ENCODE peak calls at places on chromosomes 1 and 21, in seven cellular contexts. J is cardiac muscle cell, I is A549, D is neural progenitor cell, P is thoracic aorta, K is left lung, M is psoas muscle. V is an unnamed sample. For H3K4me1, the result is how much of the 10 kb centered on the place peaks cover.

GRCh38 chr1:212749924-212750535 is 41.5 kb downstream of the NSL1 start:
- DNase-seq in J (peak), I (peak), D (peak), P (no peak), K (no peak), M (no peak), V (peak)

GRCh38 chr1:173554089-173554488 is 48.8 kb downstream of the SLC9C2 start:
- DNase-seq in J (no peak), I (no peak), D (no peak), P (no peak), K (no peak), M (no peak), V (no peak)

GRCh38 chr1:155121249-155121648 is 6.4 kb upstream of the EFNA1 start:
- DNase-seq in J (no peak), I (no peak), D (no peak), P (no peak), K (no peak), M (no peak), V (no peak)

GRCh38 chr1:23865543-23865930 is 2.6 kb downstream of the FUCA1 start:
- DNase-seq in J (peak), I (no peak), D (no peak), P (no peak), K (no peak), M (no peak), V (peak)

GRCh38 chr1:17935230-17935629 is 172.4 kb upstream of the IGSF21 start:
- DNase-seq in J (no peak), I (no peak), D (no peak), P (no peak), K (no peak), M (no peak), V (no peak)

GRCh38 chr1:35506960-35507901 is 50.0 kb downstream of the KIAA0319L start:
- DNase-seq in J (no peak), I (no peak), D (no peak), P (no peak), K (no peak), M (no peak), V (peak)

GRCh38 chr1:174159253-174160108 is at the start of gene RABGAP1L:
- DNase-seq in J (peak), I (peak), D (peak), P (peak), K (peak), M (peak), V (peak)

GRCh38 chr1:228365321-228366061 is 41.1 kb downstream of the TRIM11 start:
- DNase-seq in J (no peak), I (no peak), D (no peak), P (no peak), K (peak), M (peak), V (no peak)

GRCh38 chr1:155893389-155894142 is 17.6 kb downstream of the RIT1 start:
- DNase-seq in J (peak), I (peak), D (no peak), P (peak), K (no peak), M (no peak), V (peak)

GRCh38 chr1:117308406-117308916 is 58.8 kb upstream of the MAN1A2 start:
- DNase-seq in J (no peak), I (no peak), D (no peak), P (no peak), K (no peak), M (no peak), V (no peak)

GRCh38 chr1:178172939-178173338 is 79.0 kb downstream of the RASAL2 start:
- DNase-seq in J (peak), I (no peak), D (no peak), P (no peak), K (no peak), M (no peak), V (no peak)

GRCh38 chr1:236167154-236167553 is 24.8 kb downstream of the GPR137B start:
- DNase-seq in J (no peak), I (no peak), D (no peak), P (no peak), K (no peak), M (no peak), V (no peak)

GRCh38 chr1:8182034-8182761 is 135.7 kb upstream of the SLC45A1 start:
- DNase-seq in J (peak), I (peak), D (no peak), P (no peak), K (peak), M (no peak), V (peak)

GRCh38 chr1:31595836-31596736 is 19.8 kb downstream of the TINAGL1 start:
- DNase-seq in J (no peak), I (no peak), D (no peak), P (no peak), K (no peak), M (no peak), V (no peak)

GRCh38 chr1:25831569-25832196 is 11.9 kb downstream of the MTFR1L start:
- DNase-seq in J (no peak), I (no peak), D (no peak), P (no peak), K (no peak), M (no peak), V (no peak)

GRCh38 chr1:12445257-12445656 is 172.8 kb downstream of the DHRS3 start:
- DNase-seq in J (no peak), I (no peak), D (no peak), P (no peak), K (no peak), M (no peak), V (no peak)

GRCh38 chr1:25738507-25738906 is 61.5 kb upstream of the SELENON start:
- DNase-seq in J (no peak), I (no peak), D (no peak), P (no peak), K (no peak), M (no peak), V (no peak)

GRCh38 chr1:59367269-59368006 is 70.5 kb downstream of the FGGY start:
- DNase-seq in J (peak), I (no peak), D (peak), P (peak), K (no peak), M (peak), V (peak)

GRCh38 chr1:182615468-182616129 is 11.4 kb upstream of the RGS16 start:
- DNase-seq in J (peak), I (no peak), D (peak), P (peak), K (no peak), M (peak), V (no peak)

GRCh38 chr1:64072089-64072835 is 131.2 kb upstream of the UBE2U start:
- DNase-seq in J (peak), I (no peak), D (no peak), P (no peak), K (no peak), M (no peak), V (no peak)

GRCh38 chr1:245874942-245875580 is 632.0 kb downstream of the SMYD3 start:
- DNase-seq in J (peak), I (no peak), D (no peak), P (peak), K (no peak), M (peak), V (no peak)

GRCh38 chr1:9294910-9295636 is 2.4 kb downstream of the SPSB1 start:
- DNase-seq in J (peak), I (no peak), D (no peak), P (no peak), K (no peak), M (peak), V (no peak)

GRCh38 chr21:40425981-40426380 is 421.0 kb downstream of the DSCAM start:
- DNase-seq in J (no peak), I (no peak), D (no peak), P (no peak), K (no peak), M (no peak), V (no peak)

GRCh38 chr1:61641578-61642336 is 83.2 kb downstream of the TM2D1 start:
- DNase-seq in J (peak), I (peak), D (peak), P (peak), K (peak), M (peak), V (peak)

GRCh38 chr1:245843101-245843500 is 664.0 kb downstream of the SMYD3 start:
- DNase-seq in J (no peak), I (no peak), D (no peak), P (no peak), K (no peak), M (no peak), V (no peak)

GRCh38 chr1:18703041-18703621 is 72.5 kb downstream of the PAX7 start:
- DNase-seq in J (peak), I (peak), D (peak), P (no peak), K (no peak), M (no peak), V (no peak)

GRCh38 chr1:198763298-198763714 is 124.5 kb downstream of the PTPRC start:
- DNase-seq in J (no peak), I (no peak), D (no peak), P (no peak), K (no peak), M (no peak), V (no peak)

GRCh38 chr1:3651011-3651938 is 1.0 kb upstream of the TP73 start:
- DNase-seq in J (peak), I (no peak), D (peak), P (no peak), K (peak), M (no peak), V (no peak)

GRCh38 chr1:32539584-32540571 is 651 bp downstream of the ZBTB8A start:
- DNase-seq in J (peak), I (peak), D (peak), P (no peak), K (peak), M (peak), V (no peak)

GRCh38 chr1:159780583-159781582 is at the start of gene DUSP23:
- DNase-seq in J (peak), I (peak), D (peak), P (peak), K (peak), M (peak), V (peak)
- TF ChIP-seq CTCF in J (peak), I (peak), D (peak), P (peak), K (peak), M (peak), V (peak)

GRCh38 chr1:6776389-6776788 is 8.9 kb upstream of the CAMTA1 start:
- DNase-seq in J (no peak), I (no peak), D (no peak), P (no peak), K (no peak), M (no peak), V (no peak)

GRCh38 chr1:6774381-6774780 is 10.9 kb upstream of the CAMTA1 start:
- DNase-seq in J (no peak), I (no peak), D (no peak), P (no peak), K (no peak), M (no peak), V (no peak)

GRCh38 chr1:6775644-6776043 is 9.6 kb upstream of the CAMTA1 start:
- DNase-seq in J (no peak), I (no peak), D (no peak), P (no peak), K (no peak), M (no peak), V (no peak)

GRCh38 chr1:6771568-6771825 is 13.8 kb upstream of the CAMTA1 start:
- DNase-seq in J (no peak), I (no peak), D (no peak), P (no peak), K (no peak), M (no peak), V (no peak)

DNA sequence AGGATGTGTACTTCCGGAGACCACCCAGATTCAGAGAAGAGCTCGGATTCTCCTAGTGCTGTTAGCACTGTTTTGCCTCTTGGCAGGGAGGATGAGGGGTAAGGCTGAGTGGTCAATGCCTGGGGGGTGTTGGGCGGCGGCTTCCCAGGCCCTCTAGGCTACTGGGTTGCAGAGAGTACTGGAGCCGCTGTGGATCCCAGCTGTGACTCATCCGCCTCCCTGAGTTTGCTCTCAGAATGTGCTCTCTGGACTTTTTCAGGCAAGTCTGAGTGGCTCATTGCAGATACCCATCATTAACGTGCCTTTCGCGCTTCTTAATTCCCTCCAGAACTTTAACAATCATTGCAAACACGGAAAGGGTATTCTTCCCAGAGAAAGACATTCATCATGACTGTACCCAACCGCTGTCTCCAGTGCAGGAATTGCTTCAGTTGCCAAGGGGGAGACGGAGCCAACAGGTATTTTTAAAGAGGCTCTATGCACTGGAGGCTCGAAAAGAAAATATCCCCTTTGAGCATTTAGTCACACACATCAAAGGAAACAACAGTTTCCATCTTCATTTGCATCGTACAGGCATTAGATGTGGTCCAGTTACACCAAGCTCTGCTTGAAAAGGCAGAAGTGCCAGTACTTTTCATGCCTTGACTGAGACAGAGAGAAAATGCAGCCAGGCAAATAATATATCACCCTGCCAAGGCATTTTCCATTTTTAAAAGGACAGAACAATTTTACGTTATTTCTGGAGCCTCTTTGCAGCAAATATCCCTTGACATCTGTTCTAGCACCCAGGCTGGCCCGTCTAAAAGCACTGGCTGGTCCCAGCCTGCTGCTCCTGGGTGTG is 14.3 kb upstream of the CAMTA1 start:
- DNase-seq in J (peak), I (no peak), D (peak), P (no peak), K (no peak), M (no peak), V (peak)
- H3K4me1 ChIP-seq in J (under half), I (under half), D (under half), P (under half), K (under half), M (under half), V (under half)

GRCh38 chr1:205335692-205336091 is 14.1 kb upstream of the NUAK2 start:
- DNase-seq in J (peak), I (peak), D (peak), P (no peak), K (peak), M (peak), V (peak)
- TF ChIP-seq CTCF in J (peak), I (peak), D (peak), P (peak), K (peak), M (peak), V (peak)

GRCh38 chr1:215007880-215008279 is 74.7 kb upstream of the KCNK2 start:
- DNase-seq in J (peak), I (no peak), D (no peak), P (no peak), K (no peak), M (no peak), V (no peak)

GRCh38 chr1:215005078-215005477 is 77.5 kb upstream of the KCNK2 start:
- DNase-seq in J (no peak), I (no peak), D (no peak), P (no peak), K (no peak), M (no peak), V (no peak)

GRCh38 chr1:215004121-215004837 is 78.3 kb upstream of the KCNK2 start:
- DNase-seq in J (no peak), I (no peak), D (no peak), P (no peak), K (no peak), M (no peak), V (no peak)

GRCh38 chr1:215003686-215004085 is 78.9 kb upstream of the KCNK2 start:
- DNase-seq in J (no peak), I (no peak), D (no peak), P (no peak), K (no peak), M (no peak), V (no peak)

GRCh38 chr1:215005656-215006335 is 76.7 kb upstream of the KCNK2 start:
- DNase-seq in J (no peak), I (no peak), D (no peak), P (no peak), K (no peak), M (no peak), V (no peak)
- H3K4me1 ChIP-seq in J (under half), I (under half), D (under half), P (under half), K (under half), M (under half), V (under half)

DNA sequence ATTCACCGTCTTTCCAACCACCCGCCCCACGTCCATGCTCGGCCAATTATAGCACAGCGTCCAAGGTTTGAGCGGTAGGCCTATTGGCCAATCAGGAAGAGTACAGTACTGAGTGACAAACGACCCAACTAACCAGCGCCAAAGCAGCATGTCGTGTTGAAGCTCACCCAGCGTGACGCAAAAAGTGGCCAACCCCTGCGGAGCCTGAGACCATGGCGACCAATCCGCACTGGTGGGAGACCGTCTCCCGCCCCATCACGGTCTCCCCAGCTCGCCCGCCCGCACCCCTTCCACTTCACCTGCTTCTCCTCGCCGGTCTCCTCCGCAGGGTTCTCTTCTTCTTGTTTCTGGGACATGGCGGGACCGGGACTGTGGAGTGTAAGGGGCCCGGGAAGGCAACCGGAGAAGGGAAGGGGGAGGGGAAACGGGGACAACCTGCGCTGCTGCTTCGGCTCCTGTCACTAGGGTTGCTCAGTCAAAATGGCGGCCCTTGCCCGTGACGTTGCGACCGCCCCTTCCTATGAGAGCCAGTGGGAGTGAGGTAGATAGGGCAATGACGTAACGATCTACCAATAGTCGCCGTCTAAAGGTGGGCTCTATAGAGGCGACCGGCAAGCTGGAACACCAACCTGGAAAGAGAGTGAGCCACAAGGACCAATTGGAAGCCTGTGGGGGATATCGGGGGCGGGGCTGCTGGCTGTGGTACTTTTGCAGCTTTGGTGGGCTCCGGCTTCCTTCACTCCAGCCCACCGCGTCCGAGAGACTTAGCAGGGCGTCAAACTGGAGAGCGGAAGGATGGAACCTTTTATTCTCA is at the start of gene ENSA:
- DNase-seq in J (peak), I (peak), D (peak), P (peak), K (peak), M (peak), V (peak)
- TF ChIP-seq CTCF in J (no peak), I (no peak), D (no peak), P (no peak), K (no peak), M (no peak), V (no peak)

GRCh38 chr1:2255047-2255419 is 26.9 kb downstream of the SKI start:
- DNase-seq in J (no peak), I (no peak), D (no peak), P (no peak), K (no peak), M (no peak), V (no peak)

GRCh38 chr1:2251786-2252185 is 23.7 kb downstream of the SKI start:
- DNase-seq in J (peak), I (no peak), D (no peak), P (no peak), K (peak), M (peak), V (no peak)

GRCh38 chr1:2253797-2254480 is 25.8 kb downstream of the SKI start:
- DNase-seq in J (no peak), I (no peak), D (no peak), P (no peak), K (no peak), M (peak), V (no peak)

GRCh38 chr1:2252423-2252822 is 24.3 kb downstream of the SKI start:
- DNase-seq in J (no peak), I (no peak), D (no peak), P (no peak), K (peak), M (peak), V (no peak)

GRCh38 chr1:2253036-2253796 is 25.1 kb downstream of the SKI start:
- DNase-seq in J (no peak), I (no peak), D (no peak), P (no peak), K (no peak), M (peak), V (no peak)
- H3K4me1 ChIP-seq in J (under half), I (under half), D (under half), P (under half), K (half or more), M (half or more), V (under half)

DNA sequence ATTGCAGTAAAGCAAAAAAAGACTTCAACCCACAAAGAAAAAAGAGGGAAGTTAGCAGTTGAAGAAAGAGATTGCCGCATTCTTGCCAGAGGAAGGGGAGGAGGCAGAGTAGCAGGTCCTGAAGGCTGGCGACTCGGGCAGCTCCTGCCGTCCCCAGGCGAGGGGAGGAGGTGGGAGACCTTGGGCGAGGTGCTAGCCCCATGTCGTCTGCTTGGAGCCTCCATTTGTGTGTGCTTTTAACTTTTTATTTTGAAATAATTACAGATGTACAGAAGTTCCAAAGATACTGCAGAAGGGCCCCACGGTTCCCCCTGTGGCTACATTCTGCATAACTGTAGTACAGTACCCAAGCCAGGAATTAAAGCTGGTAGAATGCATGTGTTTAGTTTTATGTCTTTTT is 6.8 kb downstream of the TRPM2 start:
- DNase-seq in J (no peak), I (no peak), D (no peak), P (no peak), K (peak), M (no peak), V (no peak)
- TF ChIP-seq CTCF in J (no peak), I (no peak), D (peak), P (no peak), K (no peak), M (no peak), V (no peak)

V was measured in PC-9.